ENCODE peak calls at places on chromosome 20, in nine cellular contexts. One of them, this sample, is unnamed.

GRCh38 chr20:9072741-9073310 is 3.9 kb downstream of the PLCB4 start:
- DNase-seq in erythroblast: no peak
- DNase-seq in upper lobe of right lung: no peak
- DNase-seq in DMS153: no peak
- DNase-seq in colonic mucosa: no peak
- DNase-seq in activated effector memory CD4-positive, alpha-beta T cell treated with anti-CD3 and anti-CD28 coated beads, Interleukin-2, amount 50 U/mL, for 16 hours: no peak
- DNase-seq in GM04504: no peak
- DNase-seq in stimulated activated CD4-positive, alpha-beta T cell treated with anti-CD3 and anti-CD28 coated beads, Interleukin-15, amount 100 ng/mL, for 1 hour: no peak
- DNase-seq in effector memory CD4-positive, alpha-beta T cell: no peak
- DNase-seq in this sample: no peak

GRCh38 chr20:62735331-62735821 is 26.7 kb downstream of the NTSR1 start:
- DNase-seq in erythroblast: no peak
- DNase-seq in upper lobe of right lung: peak; percentile 44
- DNase-seq in DMS153: no peak
- DNase-seq in colonic mucosa: no peak
- DNase-seq in activated effector memory CD4-positive, alpha-beta T cell treated with anti-CD3 and anti-CD28 coated beads, Interleukin-2, amount 50 U/mL, for 16 hours: peak; percentile 66
- DNase-seq in GM04504: no peak
- DNase-seq in stimulated activated CD4-positive, alpha-beta T cell treated with anti-CD3 and anti-CD28 coated beads, Interleukin-15, amount 100 ng/mL, for 1 hour: no peak
- DNase-seq in effector memory CD4-positive, alpha-beta T cell: no peak
- DNase-seq in this sample: no peak

GRCh38 chr20:15475483-15475882 is 1097.8 kb downstream of the KIF16B start:
- DNase-seq in erythroblast: no peak
- DNase-seq in upper lobe of right lung: peak; percentile 73
- DNase-seq in DMS153: peak; percentile 84
- DNase-seq in colonic mucosa: peak; percentile 32
- DNase-seq in activated effector memory CD4-positive, alpha-beta T cell treated with anti-CD3 and anti-CD28 coated beads, Interleukin-2, amount 50 U/mL, for 16 hours: no peak
- DNase-seq in GM04504: no peak
- DNase-seq in stimulated activated CD4-positive, alpha-beta T cell treated with anti-CD3 and anti-CD28 coated beads, Interleukin-15, amount 100 ng/mL, for 1 hour: no peak
- DNase-seq in effector memory CD4-positive, alpha-beta T cell: no peak
- DNase-seq in this sample: no peak

GRCh38 chr20:2736441-2736840 is 43.9 kb downstream of the EBF4 start:
- DNase-seq in erythroblast: no peak
- DNase-seq in upper lobe of right lung: no peak
- DNase-seq in DMS153: no peak
- DNase-seq in colonic mucosa: no peak
- DNase-seq in activated effector memory CD4-positive, alpha-beta T cell treated with anti-CD3 and anti-CD28 coated beads, Interleukin-2, amount 50 U/mL, for 16 hours: no peak
- DNase-seq in GM04504: no peak
- DNase-seq in stimulated activated CD4-positive, alpha-beta T cell treated with anti-CD3 and anti-CD28 coated beads, Interleukin-15, amount 100 ng/mL, for 1 hour: no peak
- DNase-seq in effector memory CD4-positive, alpha-beta T cell: no peak
- DNase-seq in this sample: no peak

GRCh38 chr20:32189691-32190607 is 17.6 kb downstream of the PLAGL2 start:
- DNase-seq in erythroblast: peak; percentile 49
- DNase-seq in upper lobe of right lung: peak; percentile 74
- DNase-seq in DMS153: no peak
- DNase-seq in colonic mucosa: peak; percentile 46
- DNase-seq in activated effector memory CD4-positive, alpha-beta T cell treated with anti-CD3 and anti-CD28 coated beads, Interleukin-2, amount 50 U/mL, for 16 hours: peak; percentile 75
- DNase-seq in GM04504: peak; percentile 17
- DNase-seq in stimulated activated CD4-positive, alpha-beta T cell treated with anti-CD3 and anti-CD28 coated beads, Interleukin-15, amount 100 ng/mL, for 1 hour: no peak
- DNase-seq in effector memory CD4-positive, alpha-beta T cell: no peak
- DNase-seq in this sample: peak; percentile 53

GRCh38 chr20:61949363-61949713 is 116.3 kb downstream of the TAF4 start:
- DNase-seq in erythroblast: no peak
- DNase-seq in upper lobe of right lung: no peak
- DNase-seq in DMS153: no peak
- DNase-seq in colonic mucosa: no peak
- DNase-seq in activated effector memory CD4-positive, alpha-beta T cell treated with anti-CD3 and anti-CD28 coated beads, Interleukin-2, amount 50 U/mL, for 16 hours: peak; percentile 43
- DNase-seq in GM04504: no peak
- DNase-seq in stimulated activated CD4-positive, alpha-beta T cell treated with anti-CD3 and anti-CD28 coated beads, Interleukin-15, amount 100 ng/mL, for 1 hour: no peak
- DNase-seq in effector memory CD4-positive, alpha-beta T cell: no peak
- DNase-seq in this sample: no peak

GRCh38 chr20:41136336-41136694 is 1.0 kb upstream of the PLCG1 start:
- DNase-seq in erythroblast: no peak
- DNase-seq in upper lobe of right lung: no peak
- DNase-seq in DMS153: no peak
- DNase-seq in colonic mucosa: peak; percentile 45
- DNase-seq in activated effector memory CD4-positive, alpha-beta T cell treated with anti-CD3 and anti-CD28 coated beads, Interleukin-2, amount 50 U/mL, for 16 hours: no peak
- DNase-seq in GM04504: no peak
- DNase-seq in stimulated activated CD4-positive, alpha-beta T cell treated with anti-CD3 and anti-CD28 coated beads, Interleukin-15, amount 100 ng/mL, for 1 hour: no peak
- DNase-seq in effector memory CD4-positive, alpha-beta T cell: no peak
- DNase-seq in this sample: no peak

GRCh38 chr20:10541668-10542411 is 106.7 kb downstream of the SLX4IP start:
- DNase-seq in erythroblast: no peak
- DNase-seq in upper lobe of right lung: no peak
- DNase-seq in DMS153: peak; percentile 86
- DNase-seq in colonic mucosa: no peak
- DNase-seq in activated effector memory CD4-positive, alpha-beta T cell treated with anti-CD3 and anti-CD28 coated beads, Interleukin-2, amount 50 U/mL, for 16 hours: no peak
- DNase-seq in GM04504: no peak
- DNase-seq in stimulated activated CD4-positive, alpha-beta T cell treated with anti-CD3 and anti-CD28 coated beads, Interleukin-15, amount 100 ng/mL, for 1 hour: no peak
- DNase-seq in effector memory CD4-positive, alpha-beta T cell: no peak
- DNase-seq in this sample: no peak

GRCh38 chr20:36872857-36873256 is 3.1 kb upstream of the TLDC2 start:
- DNase-seq in erythroblast: peak; percentile 49
- DNase-seq in upper lobe of right lung: no peak
- DNase-seq in DMS153: no peak
- DNase-seq in colonic mucosa: no peak
- DNase-seq in activated effector memory CD4-positive, alpha-beta T cell treated with anti-CD3 and anti-CD28 coated beads, Interleukin-2, amount 50 U/mL, for 16 hours: no peak
- DNase-seq in GM04504: no peak
- DNase-seq in stimulated activated CD4-positive, alpha-beta T cell treated with anti-CD3 and anti-CD28 coated beads, Interleukin-15, amount 100 ng/mL, for 1 hour: no peak
- DNase-seq in effector memory CD4-positive, alpha-beta T cell: no peak
- DNase-seq in this sample: no peak